ENCODE peak calls at places on chromosomes 13 and 19, in seven cellular contexts. One of them, this sample, is unnamed.

GRCh38 chr19:58575183-58576041 is 2.3 kb upstream of the MZF1 start:
- DNase-seq in Peyer's patch: peak; percentile 92
- DNase-seq in adrenal gland: peak; percentile 96
- DNase-seq in right lobe of liver: peak; percentile 93
- DNase-seq in heart left ventricle: peak; percentile 94
- DNase-seq in uterus: peak; percentile 92
- DNase-seq in IMR-90: peak; percentile 85
- DNase-seq in this sample: peak; percentile 97

GRCh38 chr13:60756306-60756705 is 359.3 kb downstream of the TDRD3 start:
- DNase-seq in Peyer's patch: no peak
- DNase-seq in adrenal gland: no peak
- DNase-seq in right lobe of liver: no peak
- DNase-seq in heart left ventricle: no peak
- DNase-seq in uterus: no peak
- DNase-seq in IMR-90: no peak
- DNase-seq in this sample: no peak

GRCh38 chr19:10228925-10229324 is 2.2 kb downstream of the S1PR2 start:
- DNase-seq in Peyer's patch: no peak
- DNase-seq in adrenal gland: no peak
- DNase-seq in right lobe of liver: no peak
- DNase-seq in heart left ventricle: no peak
- DNase-seq in uterus: no peak
- DNase-seq in IMR-90: peak; percentile 41
- DNase-seq in this sample: no peak

GRCh38 chr19:50844296-50844935 is 10.3 kb upstream of the KLK3 start:
- DNase-seq in Peyer's patch: no peak
- DNase-seq in adrenal gland: no peak
- DNase-seq in right lobe of liver: no peak
- DNase-seq in heart left ventricle: no peak
- DNase-seq in uterus: no peak
- DNase-seq in IMR-90: no peak
- DNase-seq in this sample: no peak

GRCh38 chr13:95783747-95784146 is 106.8 kb downstream of the DNAJC3 start:
- DNase-seq in Peyer's patch: no peak
- DNase-seq in adrenal gland: no peak
- DNase-seq in right lobe of liver: no peak
- DNase-seq in heart left ventricle: no peak
- DNase-seq in uterus: no peak
- DNase-seq in IMR-90: no peak
- DNase-seq in this sample: no peak

GRCh38 chr13:91347996-91348905 is 764 bp downstream of the MIR17HG start:
- DNase-seq in Peyer's patch: peak; percentile 72
- DNase-seq in adrenal gland: peak; percentile 34
- DNase-seq in right lobe of liver: peak; percentile 67
- DNase-seq in heart left ventricle: peak; percentile 71
- DNase-seq in uterus: peak; percentile 43
- DNase-seq in IMR-90: no peak
- DNase-seq in this sample: no peak

GRCh38 chr19:3655402-3656072 is 28.9 kb upstream of the CACTIN start:
- DNase-seq in Peyer's patch: no peak
- DNase-seq in adrenal gland: no peak
- DNase-seq in right lobe of liver: no peak
- DNase-seq in heart left ventricle: no peak
- DNase-seq in uterus: peak; percentile 62
- DNase-seq in IMR-90: peak; percentile 95
- DNase-seq in this sample: no peak

GRCh38 chr13:32472194-32472621 is 44.3 kb upstream of the N4BP2L1 start:
- DNase-seq in Peyer's patch: no peak
- DNase-seq in adrenal gland: no peak
- DNase-seq in right lobe of liver: no peak
- DNase-seq in heart left ventricle: no peak
- DNase-seq in uterus: no peak
- DNase-seq in IMR-90: no peak
- DNase-seq in this sample: no peak

GRCh38 chr13:91108315-91108714 is 239.2 kb upstream of the MIR17HG start:
- DNase-seq in Peyer's patch: no peak
- DNase-seq in adrenal gland: no peak
- DNase-seq in right lobe of liver: no peak
- DNase-seq in heart left ventricle: no peak
- DNase-seq in uterus: no peak
- DNase-seq in IMR-90: no peak
- DNase-seq in this sample: no peak

GRCh38 chr19:743168-743687 is 7.7 kb upstream of the MISP start:
- DNase-seq in Peyer's patch: peak; percentile 87
- DNase-seq in adrenal gland: peak; percentile 48
- DNase-seq in right lobe of liver: no peak
- DNase-seq in heart left ventricle: no peak
- DNase-seq in uterus: no peak
- DNase-seq in IMR-90: no peak
- DNase-seq in this sample: no peak

GRCh38 chr19:19436137-19436691 is 30.7 kb downstream of the GATAD2A start:
- DNase-seq in Peyer's patch: no peak
- DNase-seq in adrenal gland: no peak
- DNase-seq in right lobe of liver: no peak
- DNase-seq in heart left ventricle: peak; percentile 56
- DNase-seq in uterus: no peak
- DNase-seq in IMR-90: no peak
- DNase-seq in this sample: no peak

GRCh38 chr19:56400485-56400884 is 3.6 kb upstream of the ZNF583 start:
- DNase-seq in Peyer's patch: no peak
- DNase-seq in adrenal gland: no peak
- DNase-seq in right lobe of liver: no peak
- DNase-seq in heart left ventricle: no peak
- DNase-seq in uterus: no peak
- DNase-seq in IMR-90: no peak
- DNase-seq in this sample: no peak

GRCh38 chr19:47348819-47349795 is at the start of gene DHX34:
- DNase-seq in Peyer's patch: peak; percentile 99
- DNase-seq in adrenal gland: peak; percentile 99
- DNase-seq in right lobe of liver: peak; percentile 97
- DNase-seq in heart left ventricle: peak; percentile 99
- DNase-seq in uterus: peak; percentile 100
- DNase-seq in IMR-90: peak; percentile 99
- DNase-seq in this sample: peak; percentile 100

GRCh38 chr19:47341734-47342133 is 7.4 kb upstream of the DHX34 start:
- DNase-seq in Peyer's patch: no peak
- DNase-seq in adrenal gland: no peak
- DNase-seq in right lobe of liver: no peak
- DNase-seq in heart left ventricle: no peak
- DNase-seq in uterus: no peak
- DNase-seq in IMR-90: no peak
- DNase-seq in this sample: no peak

GRCh38 chr19:47340477-47341208 is 8.5 kb upstream of the DHX34 start:
- DNase-seq in Peyer's patch: no peak
- DNase-seq in adrenal gland: no peak
- DNase-seq in right lobe of liver: no peak
- DNase-seq in heart left ventricle: no peak
- DNase-seq in uterus: no peak
- DNase-seq in IMR-90: no peak
- DNase-seq in this sample: no peak

GRCh38 chr19:47343194-47343802 is 5.8 kb upstream of the DHX34 start:
- DNase-seq in Peyer's patch: no peak
- DNase-seq in adrenal gland: no peak
- DNase-seq in right lobe of liver: no peak
- DNase-seq in heart left ventricle: no peak
- DNase-seq in uterus: no peak
- DNase-seq in IMR-90: no peak
- DNase-seq in this sample: no peak

DNA sequence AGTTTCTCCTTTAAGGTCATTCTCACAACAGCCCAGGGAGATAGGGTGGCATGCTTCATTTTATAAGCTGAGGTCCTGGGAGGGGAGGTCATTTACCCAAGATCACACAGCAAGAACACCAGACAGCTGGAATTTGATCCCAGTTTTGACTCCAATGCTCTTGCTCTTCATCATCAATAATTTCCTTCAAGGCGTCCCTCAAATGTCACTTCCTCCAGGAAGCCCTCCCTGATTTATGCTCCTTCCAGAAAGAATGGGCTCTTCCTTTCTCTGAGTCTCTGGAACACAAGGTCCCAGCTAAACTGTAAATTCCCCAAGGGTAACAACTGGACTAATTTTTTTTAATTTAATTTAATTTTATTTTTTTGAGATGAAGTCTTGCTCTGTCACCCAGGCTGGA is 4.7 kb upstream of the DHX34 start:
- DNase-seq in Peyer's patch: no peak
- DNase-seq in adrenal gland: no peak
- DNase-seq in right lobe of liver: no peak
- DNase-seq in heart left ventricle: no peak
- DNase-seq in uterus: no peak
- DNase-seq in IMR-90: no peak
- DNase-seq in this sample: no peak
- H3K4me3 ChIP-seq in Peyer's patch: no peak overlapping the region
- H3K4me3 ChIP-seq in adrenal gland: no peak overlapping the region
- H3K4me3 ChIP-seq in right lobe of liver: no peak overlapping the region
- H3K4me3 ChIP-seq in heart left ventricle: no peak overlapping the region
- H3K4me3 ChIP-seq in uterus: no peak overlapping the region
- H3K4me3 ChIP-seq in IMR-90: no peak overlapping the region
- H3K4me3 ChIP-seq in this sample: no peak overlapping the region

DNA sequence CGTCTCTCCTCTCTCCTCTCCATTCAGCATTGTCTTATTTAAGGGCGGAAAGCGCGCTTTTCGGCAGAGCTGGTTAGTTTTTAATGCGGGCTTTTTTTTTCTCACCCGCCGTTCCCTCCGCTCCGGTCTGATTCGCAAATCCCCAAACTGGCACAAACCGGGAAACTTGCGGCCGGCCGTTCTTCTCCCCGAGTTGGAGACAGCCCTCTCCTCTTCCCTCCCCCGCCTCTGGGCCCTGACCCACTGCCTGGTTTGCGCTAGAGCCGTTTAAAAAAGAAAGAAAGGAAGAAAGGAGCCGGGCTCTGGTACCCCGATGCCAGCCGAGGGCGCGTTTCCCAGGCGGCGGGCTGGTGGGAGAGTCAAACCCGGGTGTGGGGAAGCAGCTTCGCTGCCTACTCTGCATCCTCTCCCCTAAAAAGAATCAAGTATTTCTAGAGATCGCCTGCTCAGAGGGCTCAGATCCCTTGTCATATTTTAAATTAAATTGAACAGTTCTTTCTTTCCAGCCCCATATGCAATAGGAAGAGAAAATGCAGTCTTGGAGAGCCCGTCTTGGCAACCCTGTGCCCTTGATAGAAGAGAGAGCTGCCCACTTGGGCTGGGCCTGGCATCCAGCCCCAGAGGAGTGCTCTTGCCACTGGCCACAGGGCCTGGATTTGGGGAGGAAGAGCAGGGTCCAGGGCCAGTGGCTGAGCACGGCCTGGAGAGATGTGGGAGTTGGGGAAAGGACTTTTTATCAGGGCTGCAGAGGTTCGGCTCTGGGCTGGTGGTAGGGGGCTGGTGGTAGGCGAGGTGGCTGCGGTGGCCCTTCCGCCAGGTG is 19.0 kb downstream of the NFIX start:
- DNase-seq in Peyer's patch: peak; percentile 60
- DNase-seq in adrenal gland: no peak
- DNase-seq in right lobe of liver: no peak
- DNase-seq in heart left ventricle: no peak
- DNase-seq in uterus: peak; percentile 60
- DNase-seq in IMR-90: no peak
- DNase-seq in this sample: no peak
- H3K4me1 ChIP-seq in Peyer's patch: no peaks in the 10 kb centered on the region
- H3K4me1 ChIP-seq in adrenal gland: peaks cover 31% of the 10 kb centered on the region
- H3K4me1 ChIP-seq in right lobe of liver: peaks cover 31% of the 10 kb centered on the region
- H3K4me1 ChIP-seq in heart left ventricle: peaks cover 100% of the 10 kb centered on the region
- H3K4me1 ChIP-seq in uterus: no peaks in the 10 kb centered on the region
- H3K4me1 ChIP-seq in IMR-90: peaks cover 30% of the 10 kb centered on the region
- H3K4me1 ChIP-seq in this sample: peaks cover 100% of the 10 kb centered on the region

GRCh38 chr19:5691930-5692784 is 2.1 kb downstream of the RPL36 start:
- DNase-seq in Peyer's patch: no peak
- DNase-seq in adrenal gland: peak; percentile 59
- DNase-seq in right lobe of liver: no peak
- DNase-seq in heart left ventricle: no peak
- DNase-seq in uterus: no peak
- DNase-seq in IMR-90: peak; percentile 11
- DNase-seq in this sample: no peak

GRCh38 chr19:5694167-5694951 is 4.3 kb downstream of the RPL36 start:
- DNase-seq in Peyer's patch: no peak
- DNase-seq in adrenal gland: peak; percentile 46
- DNase-seq in right lobe of liver: no peak
- DNase-seq in heart left ventricle: no peak
- DNase-seq in uterus: no peak
- DNase-seq in IMR-90: no peak
- DNase-seq in this sample: no peak

GRCh38 chr19:5692785-5693194 is 2.7 kb downstream of the RPL36 start:
- DNase-seq in Peyer's patch: no peak
- DNase-seq in adrenal gland: no peak
- DNase-seq in right lobe of liver: no peak
- DNase-seq in heart left ventricle: no peak
- DNase-seq in uterus: no peak
- DNase-seq in IMR-90: no peak
- DNase-seq in this sample: no peak

GRCh38 chr19:5694952-5695648 is 5.0 kb downstream of the RPL36 start:
- DNase-seq in Peyer's patch: no peak
- DNase-seq in adrenal gland: peak; percentile 23
- DNase-seq in right lobe of liver: no peak
- DNase-seq in heart left ventricle: no peak
- DNase-seq in uterus: no peak
- DNase-seq in IMR-90: no peak
- DNase-seq in this sample: no peak

DNA sequence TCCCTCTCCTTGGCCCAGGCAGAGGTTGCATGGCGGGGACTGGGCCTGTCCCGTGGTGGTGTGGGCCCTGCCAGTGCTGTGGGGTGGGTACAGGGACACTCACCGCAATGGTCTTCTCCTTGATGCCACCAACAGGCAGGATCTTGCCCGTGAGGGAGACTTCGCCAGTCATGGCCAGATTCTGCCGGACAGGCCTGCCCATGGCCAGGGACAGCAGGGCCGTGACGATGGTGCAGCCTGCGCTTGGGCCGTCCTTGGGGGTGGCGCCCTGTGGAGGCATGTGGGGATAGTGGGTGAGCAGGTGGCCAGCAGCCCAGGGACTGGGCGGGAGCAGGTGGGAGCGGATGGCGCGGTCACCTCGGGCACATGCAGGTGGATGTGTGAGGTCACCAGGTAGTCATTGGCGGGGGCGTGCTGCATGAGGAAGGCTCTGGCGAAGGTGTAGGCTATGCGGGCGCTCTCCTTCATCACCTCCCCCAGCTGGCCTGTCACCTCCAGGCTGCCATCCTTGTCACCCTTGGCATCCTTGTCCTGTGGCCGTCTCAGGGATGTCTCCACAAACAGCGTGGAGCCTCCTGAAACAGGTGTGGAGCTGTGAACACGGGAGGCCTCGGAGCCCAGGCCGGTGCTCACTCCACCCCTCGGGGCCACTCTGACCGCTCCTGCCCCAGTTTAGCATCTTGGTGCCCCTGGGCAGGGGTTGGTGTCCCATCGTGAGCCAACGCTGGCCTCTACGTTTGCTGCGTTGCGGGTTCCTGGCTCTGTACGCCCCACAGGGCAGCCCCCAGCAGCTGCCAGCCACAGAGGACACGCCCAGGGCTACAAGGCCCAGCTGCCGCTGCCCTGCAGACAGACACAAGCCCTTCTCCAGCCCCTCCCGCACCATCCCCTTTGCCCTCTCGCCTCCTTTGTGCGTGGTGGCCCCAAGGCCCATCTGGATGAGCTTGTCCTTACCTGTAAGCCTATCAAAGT is 3.4 kb downstream of the RPL36 start:
- DNase-seq in Peyer's patch: peak; percentile 48
- DNase-seq in adrenal gland: peak; percentile 54
- DNase-seq in right lobe of liver: no peak
- DNase-seq in heart left ventricle: no peak
- DNase-seq in uterus: no peak
- DNase-seq in IMR-90: no peak
- DNase-seq in this sample: no peak
- TF ChIP-seq POLR2A in Peyer's patch: no peak
- TF ChIP-seq POLR2A in adrenal gland: no peak
- TF ChIP-seq POLR2A in right lobe of liver: no peak
- TF ChIP-seq POLR2A in heart left ventricle: no peak
- TF ChIP-seq POLR2A in uterus: no peak
- TF ChIP-seq POLR2A in IMR-90: no peak
- TF ChIP-seq POLR2A in this sample: no peak

GRCh38 chr19:53873451-53874383 is 6.0 kb downstream of the MYADM start:
- DNase-seq in Peyer's patch: no peak
- DNase-seq in adrenal gland: no peak
- DNase-seq in right lobe of liver: no peak
- DNase-seq in heart left ventricle: peak; percentile 54
- DNase-seq in uterus: no peak
- DNase-seq in IMR-90: no peak
- DNase-seq in this sample: no peak
- H3K4me3 ChIP-seq in Peyer's patch: no peak overlapping the region
- H3K4me3 ChIP-seq in adrenal gland: no peak overlapping the region
- H3K4me3 ChIP-seq in right lobe of liver: no peak overlapping the region
- H3K4me3 ChIP-seq in heart left ventricle: no peak overlapping the region
- H3K4me3 ChIP-seq in uterus: no peak overlapping the region
- H3K4me3 ChIP-seq in IMR-90: no peak overlapping the region
- H3K4me3 ChIP-seq in this sample: no peak overlapping the region